ENCODE peak calls at places on chromosomes 5 and 9, in five cellular contexts. L is activated naive CD4-positive, alpha-beta T cell; Q is right cardiac atrium; H is GM03348; O is globus pallidus. U is an unnamed sample.

GRCh38 chr5:178269499-178269898 is 36.9 kb upstream of the PHYKPL start:
- DNase-seq in Q (no peak), O (no peak), H (no peak), L (no peak), U (no peak)

GRCh38 chr5:83900307-83900706 is 179.7 kb upstream of the HAPLN1 start:
- DNase-seq in Q (no peak), O (no peak), H (peak), L (no peak), U (no peak)

GRCh38 chr9:96327694-96328352 is 25.8 kb upstream of the HSD17B3 start:
- DNase-seq in O (peak), Q (no peak), L (no peak), H (peak), U (peak)

GRCh38 chr9:87696641-87697040 is 29.3 kb upstream of the CTSL start:
- DNase-seq in L (no peak), O (no peak), Q (no peak), H (no peak), U (no peak)

GRCh38 chr9:134944916-134945315 is 27.2 kb upstream of the FCN1 start:
- DNase-seq in H (no peak), L (no peak), Q (peak), O (no peak), U (no peak)

GRCh38 chr9:129166962-129167557 is 11.0 kb downstream of the IER5L start:
- DNase-seq in O (no peak), Q (peak), L (no peak), H (peak), U (peak)

GRCh38 chr9:110135858-110136257 is 72.1 kb downstream of the C9orf152 start:
- DNase-seq in O (no peak), L (no peak), Q (no peak), H (no peak), U (no peak)

GRCh38 chr5:79791843-79792242 is 102.2 kb downstream of the CMYA5 start:
- DNase-seq in Q (peak), H (no peak), O (no peak), L (no peak), U (no peak)

GRCh38 chr5:75461679-75462078 is 49.8 kb downstream of the CERT1 start:
- DNase-seq in H (peak), L (no peak), Q (no peak), O (no peak), U (peak)

GRCh38 chr9:116686693-116687073 is 422 bp upstream of the TRIM32 start:
- DNase-seq in H (peak), L (no peak), Q (no peak), O (no peak), U (peak)

GRCh38 chr5:81391-82021 is 10.5 kb upstream of the PLEKHG4B start:
- DNase-seq in O (no peak), L (no peak), Q (no peak), H (peak), U (no peak)

U was measured in fibroblast of mammary gland.